ENCODE peak calls at places on chromosomes 2 and 18, in six cellular contexts. V is stimulated activated naive CD8-positive, alpha-beta T cell treated with anti-CD3 and anti-CD28 coated beads, Interleukin-15, Interleukin-2, amounts not matched to agents 100 U/mL and 50 U/mL, for 24 hours; P is T-cell; H is activated T-cell treated with anti-CD3 and anti-CD28 coated beads, Interleukin-2, amount 50 U/mL, for 4 hours; R is activated CD8-positive, alpha-beta T cell treated with anti-CD3 and anti-CD28 coated beads, Interleukin-2, amount 10 ng/mL, durations not matched to agents 7 days and 5 days; Z is right cardiac atrium. U is an unnamed sample.
A peak's percentile ranks its signal among the peaks of the same experiment; 100 is the strongest.

GRCh38 chr2:205657579-205657978 is 24.7 kb upstream of the NRP2 start:
- ATAC-seq in P (no peak), Z (peak; percentile 81), H (no peak), V (no peak), R (no peak), U (no peak)

GRCh38 chr18:59861963-59862819 is 37.6 kb upstream of the PMAIP1 start:
- ATAC-seq in P (no peak), Z (no peak), V (no peak), H (no peak), R (no peak), U (peak; percentile 64)

GRCh38 chr18:23575309-23575651 is 11.0 kb downstream of the NPC1 start:
- ATAC-seq in V (no peak), Z (no peak), P (no peak), H (no peak), R (no peak), U (no peak)

GRCh38 chr2:19738707-19739106 is 163.1 kb downstream of the TTC32 start:
- ATAC-seq in Z (peak; percentile 91), R (no peak), H (no peak), V (no peak), P (no peak), U (no peak)

GRCh38 chr2:109377976-109378375 is 235.8 kb downstream of the SEPTIN10 start:
- ATAC-seq in R (no peak), H (no peak), P (no peak), Z (no peak), V (no peak), U (no peak)

GRCh38 chr2:146108993-146109392 is 1589.1 kb upstream of the ZEB2 start:
- ATAC-seq in R (no peak), P (no peak), V (no peak), H (no peak), Z (no peak), U (no peak)

GRCh38 chr18:11160303-11160702 is 10.9 kb upstream of the PIEZO2 start:
- ATAC-seq in R (no peak), H (no peak), P (no peak), Z (no peak), V (no peak), U (no peak)

GRCh38 chr2:157355618-157356017 is 30.0 kb upstream of the ERMN start:
- ATAC-seq in Z (no peak), R (no peak), V (no peak), P (no peak), H (no peak), U (no peak)